ENCODE peak calls at places on chromosomes 1 and 21, in four cellular contexts. One of them, this sample, is unnamed.

GRCh38 chr1:202579806-202580205 is 130.4 kb downstream of the SYT2 start:
- DNase-seq in MM.1S: no peak
- DNase-seq in PC-3: peak
- DNase-seq in A673: no peak
- DNase-seq in this sample: no peak

GRCh38 chr1:118360817-118361216 is 175.8 kb upstream of the SPAG17 start:
- DNase-seq in MM.1S: no peak
- DNase-seq in PC-3: peak
- DNase-seq in A673: no peak
- DNase-seq in this sample: no peak

GRCh38 chr1:236489710-236490377 is 33.9 kb upstream of the LGALS8 start:
- DNase-seq in MM.1S: peak
- DNase-seq in PC-3: peak
- DNase-seq in A673: peak
- DNase-seq in this sample: peak

GRCh38 chr1:31717341-31717740 is 13.5 kb upstream of the COL16A1 start:
- DNase-seq in MM.1S: no peak
- DNase-seq in PC-3: peak
- DNase-seq in A673: no peak
- DNase-seq in this sample: no peak

GRCh38 chr1:115669002-115669673 is 27.4 kb downstream of the VANGL1 start:
- DNase-seq in MM.1S: no peak
- DNase-seq in PC-3: peak
- DNase-seq in A673: no peak
- DNase-seq in this sample: peak

GRCh38 chr1:12167493-12168429 is 970 bp downstream of the TNFRSF1B start:
- DNase-seq in MM.1S: peak
- DNase-seq in PC-3: no peak
- DNase-seq in A673: no peak
- DNase-seq in this sample: no peak

GRCh38 chr1:207495816-207496792 is at the start of gene CR1:
- DNase-seq in MM.1S: peak
- DNase-seq in PC-3: no peak
- DNase-seq in A673: no peak
- DNase-seq in this sample: no peak

GRCh38 chr1:228316589-228317387 is 89.8 kb downstream of the TRIM11 start:
- DNase-seq in MM.1S: no peak
- DNase-seq in PC-3: no peak
- DNase-seq in A673: no peak
- DNase-seq in this sample: no peak

GRCh38 chr1:186790101-186790500 is 38.6 kb upstream of the PLA2G4A start:
- DNase-seq in MM.1S: no peak
- DNase-seq in PC-3: no peak
- DNase-seq in A673: no peak
- DNase-seq in this sample: no peak

GRCh38 chr1:153545067-153546055 is at the start of gene S100A4:
- DNase-seq in MM.1S: peak
- DNase-seq in PC-3: peak
- DNase-seq in A673: peak
- DNase-seq in this sample: peak

GRCh38 chr1:244297616-244298015 is 154.1 kb downstream of the ADSS2 start:
- DNase-seq in MM.1S: no peak
- DNase-seq in PC-3: no peak
- DNase-seq in A673: no peak
- DNase-seq in this sample: peak

GRCh38 chr1:227793948-227794812 is 21.3 kb upstream of the PRSS38 start:
- DNase-seq in MM.1S: no peak
- DNase-seq in PC-3: no peak
- DNase-seq in A673: peak
- DNase-seq in this sample: no peak

GRCh38 chr1:9066945-9067807 is 2.3 kb downstream of the SLC2A5 start:
- DNase-seq in MM.1S: no peak
- DNase-seq in PC-3: peak
- DNase-seq in A673: no peak
- DNase-seq in this sample: no peak

GRCh38 chr1:940121-941026 is 16.7 kb downstream of the SAMD11 start:
- DNase-seq in MM.1S: peak
- DNase-seq in PC-3: peak
- DNase-seq in A673: peak
- DNase-seq in this sample: no peak

GRCh38 chr1:17617787-17618557 is 78.5 kb downstream of the ARHGEF10L start:
- DNase-seq in MM.1S: no peak
- DNase-seq in PC-3: peak
- DNase-seq in A673: no peak
- DNase-seq in this sample: no peak
- H3K4me3 ChIP-seq in MM.1S: no peak
- H3K4me3 ChIP-seq in PC-3: no peak
- H3K4me3 ChIP-seq in A673: no peak
- H3K4me3 ChIP-seq in this sample: no peak

GRCh38 chr1:179228783-179229213 is 679 bp downstream of the ABL2 start:
- DNase-seq in MM.1S: no peak
- DNase-seq in PC-3: peak
- DNase-seq in A673: peak
- DNase-seq in this sample: no peak

GRCh38 chr1:179231923-179232322 is 2.4 kb upstream of the ABL2 start:
- DNase-seq in MM.1S: no peak
- DNase-seq in PC-3: peak
- DNase-seq in A673: no peak
- DNase-seq in this sample: no peak

GRCh38 chr1:179229214-179230140 is at the start of gene ABL2:
- DNase-seq in MM.1S: peak
- DNase-seq in PC-3: peak
- DNase-seq in A673: peak
- DNase-seq in this sample: no peak

GRCh38 chr1:179230721-179231120 is 1.2 kb upstream of the ABL2 start:
- DNase-seq in MM.1S: no peak
- DNase-seq in PC-3: no peak
- DNase-seq in A673: no peak
- DNase-seq in this sample: no peak

DNA sequence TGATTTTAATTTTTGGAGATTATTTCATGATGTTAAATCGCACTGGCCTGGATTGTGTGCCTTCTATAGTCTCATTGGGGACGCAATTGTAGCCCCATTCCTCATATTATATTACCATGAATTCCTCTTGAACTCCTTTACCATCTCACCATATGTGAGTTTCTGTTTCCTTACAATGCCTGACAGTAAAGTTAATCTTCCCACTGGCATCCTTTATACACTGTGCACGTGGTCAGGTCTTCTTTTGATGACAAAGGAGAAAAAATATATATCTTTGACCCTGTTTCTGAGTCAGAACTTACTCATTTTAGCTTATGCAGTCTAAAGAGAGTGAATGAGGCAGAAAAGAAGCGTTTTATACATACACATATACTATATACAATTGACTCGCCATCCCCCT is 774 bp upstream of the ABL2 start:
- DNase-seq in MM.1S: no peak
- DNase-seq in PC-3: peak
- DNase-seq in A673: no peak
- DNase-seq in this sample: no peak
- H3K4me3 ChIP-seq in MM.1S: peak
- H3K4me3 ChIP-seq in PC-3: peak
- H3K4me3 ChIP-seq in A673: peak
- H3K4me3 ChIP-seq in this sample: peak

GRCh38 chr1:50426702-50427085 is 3.5 kb upstream of the DMRTA2 start:
- DNase-seq in MM.1S: no peak
- DNase-seq in PC-3: no peak
- DNase-seq in A673: no peak
- DNase-seq in this sample: no peak
- H3K4me3 ChIP-seq in MM.1S: no peak
- H3K4me3 ChIP-seq in PC-3: no peak
- H3K4me3 ChIP-seq in A673: peak
- H3K4me3 ChIP-seq in this sample: no peak

GRCh38 chr21:39350094-39351006 is 1.5 kb upstream of the HMGN1 start:
- DNase-seq in MM.1S: no peak
- DNase-seq in PC-3: no peak
- DNase-seq in A673: no peak
- DNase-seq in this sample: no peak
- H3K4me3 ChIP-seq in MM.1S: peak
- H3K4me3 ChIP-seq in PC-3: peak
- H3K4me3 ChIP-seq in A673: peak
- H3K4me3 ChIP-seq in this sample: peak